ENCODE peak calls at places on chromosomes 5 and 9, in four cellular contexts. One of them, this sample, is unnamed.

GRCh38 chr9:92522983-92523970 is 12.5 kb downstream of the ECM2 start:
- DNase-seq in NCI-H1436 treated with DMSO at 0.1 percent for 48 hours: no peak
- DNase-seq in iris pigment epithelial cell: peak
- DNase-seq in stimulated activated CD8-positive, alpha-beta memory T cell treated with anti-CD3 and anti-CD28 coated beads, Interleukin-15, amount 100 ng/mL, for 1 hour: no peak
- DNase-seq in this sample: no peak

GRCh38 chr9:5870691-5871090 is 20.0 kb upstream of the MLANA start:
- DNase-seq in NCI-H1436 treated with DMSO at 0.1 percent for 48 hours: no peak
- DNase-seq in iris pigment epithelial cell: peak
- DNase-seq in stimulated activated CD8-positive, alpha-beta memory T cell treated with anti-CD3 and anti-CD28 coated beads, Interleukin-15, amount 100 ng/mL, for 1 hour: no peak
- DNase-seq in this sample: no peak

GRCh38 chr9:32969270-32969669 is 32.2 kb downstream of the APTX start:
- DNase-seq in NCI-H1436 treated with DMSO at 0.1 percent for 48 hours: no peak
- DNase-seq in iris pigment epithelial cell: peak
- DNase-seq in stimulated activated CD8-positive, alpha-beta memory T cell treated with anti-CD3 and anti-CD28 coated beads, Interleukin-15, amount 100 ng/mL, for 1 hour: no peak
- DNase-seq in this sample: no peak

GRCh38 chr9:1429328-1429727 is 379.2 kb downstream of the DMRT2 start:
- DNase-seq in NCI-H1436 treated with DMSO at 0.1 percent for 48 hours: no peak
- DNase-seq in iris pigment epithelial cell: no peak
- DNase-seq in stimulated activated CD8-positive, alpha-beta memory T cell treated with anti-CD3 and anti-CD28 coated beads, Interleukin-15, amount 100 ng/mL, for 1 hour: no peak
- DNase-seq in this sample: no peak

GRCh38 chr9:107177857-107178256 is 105.2 kb upstream of the RAD23B start:
- DNase-seq in NCI-H1436 treated with DMSO at 0.1 percent for 48 hours: peak
- DNase-seq in iris pigment epithelial cell: no peak
- DNase-seq in stimulated activated CD8-positive, alpha-beta memory T cell treated with anti-CD3 and anti-CD28 coated beads, Interleukin-15, amount 100 ng/mL, for 1 hour: no peak
- DNase-seq in this sample: no peak

GRCh38 chr9:114546851-114547250 is 40.7 kb upstream of the ATP6V1G1 start:
- DNase-seq in NCI-H1436 treated with DMSO at 0.1 percent for 48 hours: no peak
- DNase-seq in iris pigment epithelial cell: no peak
- DNase-seq in stimulated activated CD8-positive, alpha-beta memory T cell treated with anti-CD3 and anti-CD28 coated beads, Interleukin-15, amount 100 ng/mL, for 1 hour: no peak
- DNase-seq in this sample: no peak

GRCh38 chr5:156684216-156684615 is 165.9 kb upstream of the PPP1R2B start:
- DNase-seq in NCI-H1436 treated with DMSO at 0.1 percent for 48 hours: no peak
- DNase-seq in iris pigment epithelial cell: no peak
- DNase-seq in stimulated activated CD8-positive, alpha-beta memory T cell treated with anti-CD3 and anti-CD28 coated beads, Interleukin-15, amount 100 ng/mL, for 1 hour: no peak
- DNase-seq in this sample: no peak

GRCh38 chr9:96109718-96110351 is 192.1 kb downstream of the HSD17B3 start:
- DNase-seq in NCI-H1436 treated with DMSO at 0.1 percent for 48 hours: no peak
- DNase-seq in iris pigment epithelial cell: peak
- DNase-seq in stimulated activated CD8-positive, alpha-beta memory T cell treated with anti-CD3 and anti-CD28 coated beads, Interleukin-15, amount 100 ng/mL, for 1 hour: no peak
- DNase-seq in this sample: no peak

GRCh38 chr5:135569755-135570452 is 8.9 kb downstream of the CXCL14 start:
- DNase-seq in NCI-H1436 treated with DMSO at 0.1 percent for 48 hours: peak
- DNase-seq in iris pigment epithelial cell: peak
- DNase-seq in stimulated activated CD8-positive, alpha-beta memory T cell treated with anti-CD3 and anti-CD28 coated beads, Interleukin-15, amount 100 ng/mL, for 1 hour: no peak
- DNase-seq in this sample: no peak

GRCh38 chr5:74954919-74955318 is 88.7 kb upstream of the FAM169A start:
- DNase-seq in NCI-H1436 treated with DMSO at 0.1 percent for 48 hours: no peak
- DNase-seq in iris pigment epithelial cell: peak
- DNase-seq in stimulated activated CD8-positive, alpha-beta memory T cell treated with anti-CD3 and anti-CD28 coated beads, Interleukin-15, amount 100 ng/mL, for 1 hour: no peak
- DNase-seq in this sample: no peak